ENCODE peak calls at places on chromosomes 11 and 22, in four cellular contexts. P is spleen, A is SK-N-SH, R is colonic mucosa. G is an unnamed sample.

GRCh38 chr11:104572279-104572678 is 326.0 kb downstream of the CASP12 start:
- DNase-seq in R (no peak), P (no peak), A (no peak), G (no peak)

GRCh38 chr11:65606876-65607613 is 7.0 kb downstream of the MAP3K11 start:
- DNase-seq in A (peak; percentile 100), P (peak; percentile 90), R (peak; percentile 95), G (peak; percentile 74)

GRCh38 chr11:48096588-48097525 is 116.5 kb downstream of the PTPRJ start:
- DNase-seq in P (no peak), R (no peak), A (no peak), G (no peak)

GRCh38 chr11:44634401-44635281 is 69.2 kb downstream of the CD82 start:
- DNase-seq in P (peak; percentile 76), R (no peak), A (peak; percentile 90), G (peak; percentile 76)

GRCh38 chr11:107696140-107696539 is 15.7 kb downstream of the SLN start:
- DNase-seq in A (no peak), P (no peak), R (no peak), G (no peak)

GRCh38 chr22:39176067-39176621 is 23.7 kb upstream of the CBX7 start:
- DNase-seq in R (no peak), P (peak; percentile 82), A (no peak), G (peak; percentile 75)

GRCh38 chr22:19213496-19214473 is 35.2 kb upstream of the SLC25A1 start:
- DNase-seq in P (no peak), R (no peak), A (no peak), G (no peak)

GRCh38 chr11:104338186-104338585 is 174.2 kb upstream of the PDGFD start:
- DNase-seq in R (no peak), P (no peak), A (no peak), G (no peak)

GRCh38 chr11:112004389-112004788 is 20.8 kb upstream of the DLAT start:
- DNase-seq in P (no peak), A (peak; percentile 28), R (no peak), G (no peak)

GRCh38 chr11:115678942-115679341 is 174.7 kb upstream of the CADM1 start:
- DNase-seq in A (no peak), P (no peak), R (peak; percentile 60), G (no peak)

GRCh38 chr11:59573216-59573615 is 42.4 kb downstream of the OSBP start:
- DNase-seq in A (no peak), P (no peak), R (no peak), G (no peak)

GRCh38 chr11:28529540-28530410 is 421.6 kb downstream of the METTL15 start:
- DNase-seq in A (peak; percentile 32), P (no peak), R (no peak), G (no peak)

GRCh38 chr11:118290923-118291322 is 13.6 kb upstream of the CD3E start:
- DNase-seq in A (no peak), P (no peak), R (peak; percentile 75), G (peak; percentile 64)

GRCh38 chr11:8267831-8268529 is 4.3 kb upstream of the LMO1 start:
- DNase-seq in P (peak; percentile 82), A (peak; percentile 82), R (no peak), G (no peak)

GRCh38 chr11:45208135-45208534 is 61.7 kb downstream of the PRDM11 start:
- DNase-seq in R (no peak), A (no peak), P (no peak), G (no peak)

GRCh38 chr11:69748637-69749036 is 26.5 kb downstream of the FGF4 start:
- DNase-seq in A (no peak), P (no peak), R (no peak), G (no peak)

GRCh38 chr22:27019827-27020226 is 362.4 kb downstream of the MIAT start:
- DNase-seq in R (no peak), A (no peak), P (no peak), G (peak; percentile 24)

GRCh38 chr11:76629853-76630599 is 40.5 kb downstream of the LRRC32 start:
- DNase-seq in P (peak; percentile 88), R (peak; percentile 74), A (no peak), G (peak; percentile 51)

GRCh38 chr11:126194121-126194543 is 17.3 kb downstream of the RPUSD4 start:
- DNase-seq in R (peak; percentile 46), A (peak; percentile 82), P (no peak), G (no peak)

GRCh38 chr11:33214187-33214586 is 43.0 kb upstream of the HIPK3 start:
- DNase-seq in P (no peak), R (no peak), A (no peak), G (no peak)

GRCh38 chr11:5910521-5910920 is 17.5 kb downstream of the OR52E5 start:
- DNase-seq in A (no peak), R (no peak), P (no peak), G (no peak)

GRCh38 chr11:57406337-57406904 is 16.0 kb upstream of the PRG2 start:
- DNase-seq in P (no peak), A (no peak), R (no peak), G (no peak)

GRCh38 chr22:46120420-46120737 is 29.9 kb upstream of the PPARA start:
- DNase-seq in R (no peak), P (no peak), A (no peak), G (no peak)

GRCh38 chr22:47175761-47176359 is 413.4 kb downstream of the TBC1D22A start:
- DNase-seq in A (no peak), R (no peak), P (peak; percentile 67), G (peak; percentile 56)

GRCh38 chr11:81644239-81644840 is 1089.3 kb downstream of the FAM181B start:
- DNase-seq in A (peak; percentile 33), P (no peak), R (no peak), G (no peak)

GRCh38 chr22:20783844-20784723 is 10.2 kb downstream of the SERPIND1 start:
- DNase-seq in R (peak; percentile 64), A (peak; percentile 59), P (no peak), G (no peak)

GRCh38 chr11:46666982-46667590 is 33.3 kb downstream of the ARHGAP1 start:
- DNase-seq in R (no peak), P (no peak), A (no peak), G (no peak)

GRCh38 chr22:46081831-46082210 is 68.5 kb upstream of the PPARA start:
- DNase-seq in P (peak; percentile 60), R (no peak), A (no peak), G (peak; percentile 63)

GRCh38 chr11:34624069-34624468 is 3.2 kb downstream of the EHF start:
- DNase-seq in R (peak; percentile 80), P (peak; percentile 79), A (no peak), G (no peak)

GRCh38 chr22:17375914-17376614 is 6.8 kb downstream of the CECR2 start:
- DNase-seq in R (no peak), P (no peak), A (no peak), G (no peak)

GRCh38 chr11:84398017-84398626 is 1112.0 kb upstream of the CCDC90B start:
- DNase-seq in R (no peak), A (peak; percentile 28), P (no peak), G (no peak)

GRCh38 chr11:29448246-29448877 is 568.5 kb downstream of the KCNA4 start:
- DNase-seq in R (no peak), A (no peak), P (no peak), G (no peak)

GRCh38 chr11:12449961-12450715 is 72.8 kb downstream of the PARVA start:
- DNase-seq in P (no peak), A (no peak), R (no peak), G (no peak)

GRCh38 chr11:119187123-119187892 is 2.0 kb downstream of the NHERF4 start:
- DNase-seq in P (no peak), R (no peak), A (peak; percentile 20), G (no peak)

GRCh38 chr11:96189351-96189750 is 153.6 kb downstream of the MAML2 start:
- DNase-seq in P (no peak), R (no peak), A (no peak), G (no peak)

GRCh38 chr11:16612801-16613400 is 125.5 kb upstream of the C11orf58 start:
- DNase-seq in R (no peak), A (peak; percentile 60), P (no peak), G (no peak)

GRCh38 chr22:19056951-19057401 is 65.2 kb downstream of the DGCR2 start:
- DNase-seq in P (peak; percentile 67), R (no peak), A (no peak), G (peak; percentile 53)

DNA sequence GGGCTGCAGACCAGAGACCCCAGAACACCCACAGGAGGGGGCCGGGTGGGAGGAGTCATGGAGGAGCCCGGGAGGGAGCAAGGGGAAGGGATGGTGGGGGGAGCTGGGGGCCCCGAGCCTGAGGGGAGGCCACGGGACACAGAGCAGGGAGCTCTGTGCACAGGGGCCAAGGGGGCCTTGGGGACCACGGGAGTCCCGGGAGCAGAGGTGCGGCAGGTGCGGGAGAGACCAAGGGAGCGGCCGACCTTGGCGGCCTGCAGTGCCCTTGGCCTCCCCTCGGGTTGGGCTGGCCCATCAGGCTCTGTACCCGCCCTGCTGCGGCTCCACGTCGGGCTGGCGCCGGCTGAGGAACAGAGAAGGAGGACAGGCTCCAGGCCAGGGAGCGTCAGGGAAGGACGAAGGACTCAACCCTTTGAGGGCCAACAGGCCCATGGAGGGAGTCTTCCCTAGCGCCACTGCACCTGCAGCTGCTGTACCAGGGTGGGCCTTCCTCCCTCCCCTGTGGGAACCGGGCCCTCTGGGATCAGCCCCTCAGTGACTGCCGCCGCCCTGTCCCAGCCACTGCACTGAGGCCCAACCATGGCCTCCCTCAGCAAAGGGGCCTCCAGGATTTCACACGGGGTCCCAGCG is 17.8 kb upstream of the BRSK2 start:
- DNase-seq in A (peak; percentile 24), P (no peak), R (no peak), G (no peak)
- H3K9me3 ChIP-seq in A (no peaks in the 10 kb centered on the region), P (peaks cover 3% of the 10 kb centered on the region), R (no peaks in the 10 kb centered on the region), G (no peaks in the 10 kb centered on the region)

DNA sequence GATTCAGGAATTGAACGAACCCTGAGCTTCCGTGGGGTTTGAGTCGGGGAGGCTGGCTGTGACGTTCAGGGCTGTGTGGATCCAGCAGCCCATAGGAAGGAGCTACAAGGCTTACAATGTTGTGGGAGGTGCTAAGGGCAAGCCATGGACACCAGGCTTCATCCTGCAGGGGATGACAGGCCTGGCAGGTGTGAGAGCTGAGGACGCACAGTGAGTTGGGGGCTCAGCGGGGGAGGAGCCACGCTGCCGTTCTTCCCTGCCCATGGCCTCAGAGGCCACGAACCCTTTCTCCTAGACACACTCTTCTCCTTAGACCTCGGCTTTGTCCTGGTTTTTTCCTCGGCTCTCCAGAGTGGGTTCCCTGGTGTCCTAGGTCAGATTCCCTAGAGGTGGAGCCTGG is 113.3 kb upstream of the SLC22A12 start:
- DNase-seq in R (no peak), A (no peak), P (no peak), G (no peak)
- H3K9me3 ChIP-seq in R (no peaks in the 10 kb centered on the region), A (no peaks in the 10 kb centered on the region), P (no peaks in the 10 kb centered on the region), G (no peaks in the 10 kb centered on the region)

GRCh38 chr11:92046103-92046502 is 178.5 kb upstream of the FAT3 start:
- DNase-seq in P (no peak), R (no peak), A (no peak), G (no peak)
- H3K9me3 ChIP-seq in P (no peaks in the 10 kb centered on the region), R (no peaks in the 10 kb centered on the region), A (no peaks in the 10 kb centered on the region), G (no peaks in the 10 kb centered on the region)

GRCh38 chr11:131713529-131714134 is 343.2 kb downstream of the NTM start:
- DNase-seq in A (no peak), R (no peak), P (no peak), G (no peak)

GRCh38 chr11:131723088-131723487 is 352.7 kb downstream of the NTM start:
- DNase-seq in P (no peak), A (no peak), R (no peak), G (no peak)

GRCh38 chr11:131712897-131713296 is 342.5 kb downstream of the NTM start:
- DNase-seq in P (no peak), A (no peak), R (no peak), G (no peak)

DNA sequence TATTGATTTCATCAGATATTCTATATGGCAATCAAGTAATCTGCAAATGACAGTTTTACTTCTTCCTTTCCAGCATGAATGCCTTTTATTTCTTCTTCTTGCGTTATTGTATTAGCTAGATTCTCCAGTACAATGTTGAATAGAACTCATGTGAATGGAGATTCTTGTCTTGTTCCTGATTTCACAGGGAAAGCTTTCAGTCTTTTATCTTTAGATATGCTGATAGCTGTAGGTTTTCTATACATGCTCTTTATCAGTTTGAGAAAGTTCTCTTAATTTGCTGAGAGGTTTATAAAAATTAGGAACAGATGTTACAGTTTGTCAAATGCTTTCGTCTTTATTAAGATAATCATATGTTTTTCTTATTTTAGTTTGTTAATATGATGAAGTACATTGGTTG is 347.2 kb downstream of the NTM start:
- DNase-seq in P (no peak), R (no peak), A (no peak), G (no peak)
- H3K9me3 ChIP-seq in P (peaks cover 7% of the 10 kb centered on the region), R (no peaks in the 10 kb centered on the region), A (no peaks in the 10 kb centered on the region), G (no peaks in the 10 kb centered on the region)